ENCODE peak calls at places on chromosomes 13 and 19, in six cellular contexts. S is suprapubic skin, J is tibial artery, Q is SJCRH30, M is small intestine, G is upper lobe of right lung. Y is an unnamed sample. For H3K36me3 and H3K4me1, the result is how much of the 10 kb centered on the place peaks cover.

GRCh38 chr19:47697863-47698609 is 15.2 kb upstream of the EHD2 start:
- DNase-seq in S (no peak), J (peak), Q (peak), M (peak), G (peak), Y (no peak)

GRCh38 chr19:447816-448546 is 12.9 kb downstream of the SHC2 start:
- DNase-seq in S (no peak), J (no peak), Q (peak), M (no peak), G (no peak), Y (no peak)

GRCh38 chr13:39073983-39074382 is 35.7 kb downstream of the NHLRC3 start:
- DNase-seq in S (no peak), J (no peak), Q (no peak), M (no peak), G (no peak), Y (no peak)

GRCh38 chr19:4916292-4917082 is 7.2 kb downstream of the UHRF1 start:
- DNase-seq in S (peak), J (no peak), Q (no peak), M (no peak), G (no peak), Y (no peak)

GRCh38 chr19:3323026-3323425 is 43.4 kb upstream of the NFIC start:
- DNase-seq in S (no peak), J (no peak), Q (no peak), M (no peak), G (no peak), Y (no peak)

GRCh38 chr19:47239610-47240296 is 8.8 kb upstream of the BBC3 start:
- DNase-seq in S (no peak), J (no peak), Q (no peak), M (no peak), G (peak), Y (no peak)

GRCh38 chr13:22220186-22221160 is 549.6 kb downstream of the FGF9 start:
- DNase-seq in S (no peak), J (no peak), Q (no peak), M (peak), G (no peak), Y (no peak)

GRCh38 chr19:42370068-42370520 is 20.0 kb downstream of the CNFN start:
- DNase-seq in S (no peak), J (no peak), Q (peak), M (no peak), G (no peak), Y (no peak)

GRCh38 chr19:17610384-17610783 is 54.9 kb downstream of the COLGALT1 start:
- DNase-seq in S (no peak), J (no peak), Q (peak), M (peak), G (no peak), Y (no peak)

GRCh38 chr19:34837262-34837661 is 64.2 kb upstream of the ZNF599 start:
- DNase-seq in S (no peak), J (no peak), Q (no peak), M (peak), G (no peak), Y (no peak)

GRCh38 chr13:72174549-72174948 is 307.5 kb upstream of the DACH1 start:
- DNase-seq in S (no peak), J (no peak), Q (no peak), M (no peak), G (no peak), Y (no peak)

GRCh38 chr13:33003458-33004019 is 12.7 kb upstream of the KL start:
- DNase-seq in S (no peak), J (no peak), Q (no peak), M (no peak), G (no peak), Y (no peak)

GRCh38 chr19:2476451-2477140 is 669 bp downstream of the GADD45B start:
- DNase-seq in S (no peak), J (peak), Q (peak), M (peak), G (peak), Y (no peak)

GRCh38 chr13:67416047-67416925 is 186.2 kb upstream of the PCDH9 start:
- DNase-seq in S (no peak), J (no peak), Q (peak), M (peak), G (peak), Y (no peak)

GRCh38 chr13:71499235-71499634 is 367.8 kb downstream of the DACH1 start:
- DNase-seq in S (no peak), J (no peak), Q (no peak), M (no peak), G (no peak), Y (no peak)

GRCh38 chr19:17754634-17755532 is 3.6 kb downstream of the FCHO1 start:
- DNase-seq in S (no peak), J (no peak), Q (no peak), M (no peak), G (no peak), Y (no peak)

GRCh38 chr13:46211521-46212351 is at the start of gene LRRC63:
- DNase-seq in S (peak), J (peak), Q (peak), M (peak), G (peak), Y (no peak)

GRCh38 chr13:34810996-34811395 is 131.1 kb upstream of the NBEA start:
- DNase-seq in S (no peak), J (no peak), Q (no peak), M (no peak), G (no peak), Y (no peak)

GRCh38 chr19:32570081-32570785 is 10.8 kb upstream of the PDCD5 start:
- DNase-seq in S (no peak), J (peak), Q (peak), M (peak), G (no peak), Y (no peak)

GRCh38 chr19:14354445-14354844 is 26.8 kb upstream of the ADGRE5 start:
- DNase-seq in S (no peak), J (no peak), Q (peak), M (no peak), G (no peak), Y (no peak)

GRCh38 chr13:108643646-108644353 is 14.4 kb downstream of the MYO16 start:
- DNase-seq in S (no peak), J (no peak), Q (no peak), M (no peak), G (no peak), Y (no peak)

GRCh38 chr19:49589391-49589790 is 1.6 kb upstream of the PRR12 start:
- DNase-seq in S (no peak), J (no peak), Q (no peak), M (no peak), G (no peak), Y (no peak)

GRCh38 chr13:101309014-101309619 is 107.2 kb downstream of the NALCN start:
- DNase-seq in S (no peak), J (no peak), Q (no peak), M (no peak), G (no peak), Y (no peak)

GRCh38 chr19:3818479-3818878 is 32.3 kb upstream of the MATK start:
- DNase-seq in S (no peak), J (no peak), Q (no peak), M (no peak), G (no peak), Y (no peak)

GRCh38 chr19:2359992-2360875 is at the start of gene TMPRSS9:
- DNase-seq in S (no peak), J (no peak), Q (no peak), M (no peak), G (no peak), Y (no peak)

GRCh38 chr19:47228168-47228936 is 2.6 kb downstream of the BBC3 start:
- DNase-seq in S (peak), J (peak), Q (peak), M (no peak), G (peak), Y (no peak)

GRCh38 chr13:38951525-38952313 is 38.9 kb downstream of the STOML3 start:
- DNase-seq in S (no peak), J (no peak), Q (no peak), M (peak), G (no peak), Y (no peak)

GRCh38 chr13:92074658-92075057 is 676.2 kb downstream of the GPC5 start:
- DNase-seq in S (no peak), J (no peak), Q (peak), M (no peak), G (no peak), Y (no peak)

GRCh38 chr13:101211261-101211660 is 205.0 kb downstream of the NALCN start:
- DNase-seq in S (no peak), J (no peak), Q (no peak), M (no peak), G (no peak), Y (no peak)

GRCh38 chr13:112573710-112574109 is 14.2 kb downstream of the TUBGCP3 start:
- DNase-seq in S (no peak), J (no peak), Q (no peak), M (no peak), G (no peak), Y (no peak)
- H3K27ac ChIP-seq in S (no peak), J (no peak), Q (no peak), M (no peak), G (no peak), Y (no peak)

GRCh38 chr13:98438246-98439135 is 138.4 kb downstream of the STK24 start:
- DNase-seq in S (peak), J (no peak), Q (no peak), M (no peak), G (no peak), Y (no peak)

GRCh38 chr13:98434060-98434459 is 142.8 kb downstream of the STK24 start:
- DNase-seq in S (no peak), J (no peak), Q (no peak), M (no peak), G (no peak), Y (no peak)

GRCh38 chr13:98435356-98435755 is 141.6 kb downstream of the STK24 start:
- DNase-seq in S (no peak), J (no peak), Q (no peak), M (no peak), G (no peak), Y (no peak)

GRCh38 chr13:98433654-98434053 is 143.3 kb downstream of the STK24 start:
- DNase-seq in S (no peak), J (no peak), Q (no peak), M (no peak), G (no peak), Y (no peak)

GRCh38 chr13:98436379-98436909 is 140.5 kb downstream of the STK24 start:
- DNase-seq in S (no peak), J (no peak), Q (no peak), M (no peak), G (no peak), Y (no peak)
- H3K36me3 ChIP-seq in S (under half), J (half or more), Q (under half), M (under half), G (under half), Y (under half)

GRCh38 chr19:44754743-44755066 is 6.2 kb downstream of the BCL3 start:
- DNase-seq in S (no peak), J (no peak), Q (no peak), M (no peak), G (no peak), Y (no peak)

GRCh38 chr19:44752816-44753618 is 4.5 kb downstream of the BCL3 start:
- DNase-seq in S (peak), J (peak), Q (peak), M (peak), G (peak), Y (peak)

GRCh38 chr19:44753932-44754742 is 5.6 kb downstream of the BCL3 start:
- DNase-seq in S (peak), J (peak), Q (peak), M (peak), G (peak), Y (peak)

GRCh38 chr19:44752123-44752815 is 3.8 kb downstream of the BCL3 start:
- DNase-seq in S (no peak), J (no peak), Q (no peak), M (no peak), G (no peak), Y (no peak)

GRCh38 chr19:44753619-44753931 is 5.1 kb downstream of the BCL3 start:
- DNase-seq in S (no peak), J (no peak), Q (no peak), M (no peak), G (no peak), Y (no peak)
- H3K4me1 ChIP-seq in S (half or more), J (half or more), Q (under half), M (under half), G (half or more), Y (half or more)

GRCh38 chr13:26019881-26020535 is 31.8 kb downstream of the SHISA2 start:
- DNase-seq in S (no peak), J (no peak), Q (peak), M (no peak), G (no peak), Y (no peak)
- H3K27ac ChIP-seq in S (no peak), J (no peak), Q (peak), M (no peak), G (no peak), Y (no peak)

DNA sequence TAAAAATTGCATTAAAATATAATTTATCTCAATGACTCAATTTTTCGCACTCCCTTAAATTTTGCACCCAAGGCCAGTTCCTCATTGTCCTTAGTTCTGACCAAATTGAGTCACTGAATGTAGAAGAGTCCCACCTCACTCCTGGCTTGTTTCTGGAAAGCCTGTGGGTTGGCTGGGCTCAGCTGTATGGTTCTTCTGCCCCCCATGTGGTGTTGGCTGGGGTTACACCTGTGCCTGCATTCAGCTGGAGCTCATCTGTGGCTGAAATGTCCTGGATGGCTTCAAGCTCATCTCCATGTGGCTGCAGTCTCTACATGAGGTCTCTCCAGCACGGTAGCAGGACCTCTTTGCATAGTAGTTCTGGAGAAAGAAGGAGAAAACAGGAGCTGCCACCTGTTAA is 7.2 kb upstream of the IRGC start:
- DNase-seq in S (no peak), J (no peak), Q (no peak), M (no peak), G (no peak), Y (no peak)
- H3K36me3 ChIP-seq in S (under half), J (under half), Q (under half), M (under half), G (under half), Y (under half)

GRCh38 chr19:45445139-45445538 is 21.4 kb upstream of the ERCC1 start:
- DNase-seq in S (no peak), J (no peak), Q (no peak), M (no peak), G (no peak), Y (no peak)
- H3K4me1 ChIP-seq in S (half or more), J (under half), Q (under half), M (under half), G (under half), Y (under half)

GRCh38 chr13:23758783-23759527 is 130.2 kb downstream of the MIPEP start:
- DNase-seq in S (no peak), J (no peak), Q (no peak), M (no peak), G (no peak), Y (no peak)
- H3K27ac ChIP-seq in S (no peak), J (peak), Q (no peak), M (no peak), G (no peak), Y (no peak)

DNA sequence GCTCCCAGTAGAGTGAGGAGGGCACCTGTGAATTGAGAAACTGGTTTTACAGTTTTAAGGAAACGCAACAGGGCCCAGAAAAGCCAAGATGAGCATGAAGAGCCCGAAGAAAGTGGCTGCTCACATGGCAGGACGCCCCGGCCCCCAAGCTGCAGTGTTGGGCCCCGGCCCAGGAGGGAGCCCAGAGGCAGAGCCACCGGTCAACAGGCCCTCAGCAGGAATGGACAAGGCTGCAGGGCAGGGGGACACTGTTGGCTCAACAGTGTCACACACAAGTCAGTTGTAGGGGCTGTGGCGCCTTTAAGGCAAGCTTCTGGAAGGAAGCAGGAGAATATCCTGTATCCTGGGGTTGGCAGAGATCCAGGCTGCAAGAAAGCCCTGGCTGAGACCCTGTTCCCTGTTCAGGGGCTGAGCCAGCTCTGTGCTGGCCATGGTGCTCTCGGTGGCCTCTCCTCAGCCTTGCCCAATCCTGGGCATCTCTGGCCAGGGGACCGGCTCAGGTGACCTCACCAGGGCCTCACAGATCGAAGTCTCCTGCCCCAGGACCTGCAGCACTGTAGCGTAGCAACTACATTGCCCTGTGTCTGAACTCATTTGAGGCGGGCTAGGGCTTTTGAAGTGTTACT is 28.0 kb downstream of the UPF1 start:
- DNase-seq in S (no peak), J (no peak), Q (no peak), M (no peak), G (no peak), Y (no peak)
- H3K36me3 ChIP-seq in S (half or more), J (half or more), Q (half or more), M (half or more), G (half or more), Y (half or more)

GRCh38 chr19:38277969-38278680 is 13.8 kb downstream of the SPINT2 start:
- DNase-seq in S (no peak), J (peak), Q (peak), M (peak), G (no peak), Y (peak)

GRCh38 chr19:38276942-38277517 is 12.7 kb downstream of the SPINT2 start:
- DNase-seq in S (no peak), J (no peak), Q (no peak), M (no peak), G (no peak), Y (no peak)

GRCh38 chr19:38280030-38280921 is 15.9 kb downstream of the SPINT2 start:
- DNase-seq in S (no peak), J (no peak), Q (no peak), M (no peak), G (no peak), Y (no peak)

GRCh38 chr19:38277549-38277948 is 13.2 kb downstream of the SPINT2 start:
- DNase-seq in S (no peak), J (no peak), Q (no peak), M (no peak), G (no peak), Y (no peak)

GRCh38 chr19:38278751-38279150 is 14.4 kb downstream of the SPINT2 start:
- DNase-seq in S (no peak), J (no peak), Q (no peak), M (no peak), G (no peak), Y (no peak)
- H3K4me1 ChIP-seq in S (half or more), J (under half), Q (under half), M (under half), G (half or more), Y (under half)

DNA sequence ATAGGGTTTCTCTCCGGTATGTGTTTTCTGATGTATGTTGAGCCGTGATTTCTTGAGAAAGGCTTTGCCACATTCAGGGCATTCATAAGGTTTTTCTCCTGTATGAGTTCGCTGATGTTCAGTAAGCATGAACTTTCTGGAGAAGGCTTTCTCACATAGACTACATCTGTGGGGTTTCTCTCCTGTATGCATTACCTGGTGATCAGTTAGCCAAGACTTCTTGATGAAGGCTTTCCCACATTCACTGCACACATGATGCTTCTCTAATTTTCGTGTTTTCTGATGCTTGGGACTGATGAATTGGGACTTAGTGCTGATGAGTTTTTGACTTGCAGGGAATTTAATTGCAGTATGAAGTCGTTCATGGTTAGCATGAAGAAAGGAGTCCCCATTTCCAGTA is 21.1 kb downstream of the ZNF350 start:
- DNase-seq in S (no peak), J (no peak), Q (no peak), M (no peak), G (no peak), Y (no peak)
- H3K27ac ChIP-seq in S (no peak), J (no peak), Q (no peak), M (no peak), G (no peak), Y (no peak)